ENCODE peak calls at places on chromosomes 1 and 21, in five cellular contexts. R is activated CD8-positive, alpha-beta memory T cell treated with anti-CD3 and anti-CD28 coated beads, Interleukin-2, amount 50 U/mL, for 48 hours; H is GM20000; B is NCI-H1436; Z is CD8-positive, alpha-beta T cell. O is an unnamed sample.

GRCh38 chr1:205318231-205318991 is 3.1 kb downstream of the NUAK2 start:
- DNase-seq in B (no peak), H (no peak), R (no peak), Z (no peak), O (no peak)

GRCh38 chr1:78355646-78356045 is 135.1 kb upstream of the PTGFR start:
- DNase-seq in B (no peak), Z (no peak), R (no peak), H (no peak), O (no peak)

GRCh38 chr1:183238071-183238470 is 52.0 kb downstream of the LAMC2 start:
- DNase-seq in B (no peak), Z (no peak), H (no peak), R (no peak), O (no peak)

GRCh38 chr1:20187103-20187812 is 940 bp upstream of the PLA2G2C start:
- DNase-seq in B (no peak), Z (peak), R (peak), H (no peak), O (no peak)

GRCh38 chr1:203628185-203628996 is 1.8 kb downstream of the ATP2B4 start:
- DNase-seq in B (no peak), Z (no peak), R (no peak), H (no peak), O (peak)

GRCh38 chr21:15549671-15550070 is 180.1 kb upstream of the USP25 start:
- DNase-seq in R (no peak), H (no peak), B (no peak), Z (no peak), O (no peak)

GRCh38 chr1:57770772-57771171 is 346.9 kb upstream of the DAB1 start:
- DNase-seq in B (peak), H (no peak), Z (no peak), R (no peak), O (no peak)

GRCh38 chr1:85229574-85230097 is 28.8 kb upstream of the SYDE2 start:
- DNase-seq in H (no peak), B (no peak), Z (no peak), R (no peak), O (no peak)

GRCh38 chr1:44420535-44420934 is 15.5 kb downstream of the RNF220 start:
- DNase-seq in R (no peak), H (no peak), Z (no peak), B (no peak), O (no peak)

GRCh38 chr1:39946216-39946615 is 8.7 kb upstream of the MFSD2A start:
- DNase-seq in B (no peak), H (no peak), Z (no peak), R (no peak), O (no peak)

GRCh38 chr1:87644500-87645245 is 316.0 kb downstream of the LMO4 start:
- DNase-seq in R (no peak), Z (no peak), B (no peak), H (no peak), O (no peak)

O was measured in neural crest cell.